ENCODE peak calls at places on chromosome 7, in six cellular contexts. One of them, this sample, is unnamed.

GRCh38 chr7:30613366-30614325 is 19.0 kb downstream of the GARS1 start:
- DNase-seq in endodermal cell: no peak
- DNase-seq in heart left ventricle: no peak
- DNase-seq in left lung: no peak
- DNase-seq in breast epithelium: no peak
- DNase-seq in tibial nerve: no peak
- DNase-seq in this sample: no peak

GRCh38 chr7:27575647-27576046 is 87.0 kb downstream of the HIBADH start:
- DNase-seq in endodermal cell: no peak
- DNase-seq in breast epithelium: no peak
- DNase-seq in heart left ventricle: no peak
- DNase-seq in left lung: no peak
- DNase-seq in tibial nerve: peak
- DNase-seq in this sample: no peak

GRCh38 chr7:142535123-142535779 is 214.0 kb upstream of the PRSS1 start:
- DNase-seq in breast epithelium: no peak
- DNase-seq in tibial nerve: peak
- DNase-seq in endodermal cell: peak
- DNase-seq in left lung: peak
- DNase-seq in heart left ventricle: no peak
- DNase-seq in this sample: no peak

GRCh38 chr7:71633571-71634008 is 501.6 kb downstream of the GALNT17 start:
- DNase-seq in tibial nerve: no peak
- DNase-seq in breast epithelium: no peak
- DNase-seq in endodermal cell: peak
- DNase-seq in heart left ventricle: no peak
- DNase-seq in left lung: no peak
- DNase-seq in this sample: no peak

GRCh38 chr7:143974457-143974856 is 19.8 kb downstream of the OR2F1 start:
- DNase-seq in left lung: no peak
- DNase-seq in breast epithelium: no peak
- DNase-seq in endodermal cell: no peak
- DNase-seq in heart left ventricle: no peak
- DNase-seq in tibial nerve: no peak
- DNase-seq in this sample: no peak

GRCh38 chr7:79176859-79177477 is 276.5 kb downstream of the MAGI2 start:
- DNase-seq in endodermal cell: no peak
- DNase-seq in heart left ventricle: no peak
- DNase-seq in breast epithelium: no peak
- DNase-seq in left lung: no peak
- DNase-seq in tibial nerve: peak
- DNase-seq in this sample: peak

GRCh38 chr7:39666562-39666961 is 43.2 kb downstream of the RALA start:
- DNase-seq in breast epithelium: no peak
- DNase-seq in left lung: no peak
- DNase-seq in heart left ventricle: no peak
- DNase-seq in endodermal cell: no peak
- DNase-seq in tibial nerve: no peak
- DNase-seq in this sample: no peak

GRCh38 chr7:135620980-135621850 is 41.1 kb upstream of the STMP1 start:
- DNase-seq in heart left ventricle: no peak
- DNase-seq in tibial nerve: peak
- DNase-seq in breast epithelium: no peak
- DNase-seq in endodermal cell: peak
- DNase-seq in left lung: no peak
- DNase-seq in this sample: no peak

GRCh38 chr7:2820508-2820934 is 23.6 kb downstream of the GNA12 start:
- DNase-seq in tibial nerve: peak
- DNase-seq in left lung: peak
- DNase-seq in breast epithelium: no peak
- DNase-seq in endodermal cell: no peak
- DNase-seq in heart left ventricle: peak
- DNase-seq in this sample: peak

GRCh38 chr7:151167197-151167911 is at the start of gene GBX1:
- DNase-seq in tibial nerve: no peak
- DNase-seq in endodermal cell: peak
- DNase-seq in left lung: no peak
- DNase-seq in heart left ventricle: no peak
- DNase-seq in breast epithelium: no peak
- DNase-seq in this sample: peak
- H3K4me3 ChIP-seq in tibial nerve: peak
- H3K4me3 ChIP-seq in endodermal cell: peak
- H3K4me3 ChIP-seq in left lung: peak
- H3K4me3 ChIP-seq in heart left ventricle: peak
- H3K4me3 ChIP-seq in breast epithelium: peak
- H3K4me3 ChIP-seq in this sample: peak

DNA sequence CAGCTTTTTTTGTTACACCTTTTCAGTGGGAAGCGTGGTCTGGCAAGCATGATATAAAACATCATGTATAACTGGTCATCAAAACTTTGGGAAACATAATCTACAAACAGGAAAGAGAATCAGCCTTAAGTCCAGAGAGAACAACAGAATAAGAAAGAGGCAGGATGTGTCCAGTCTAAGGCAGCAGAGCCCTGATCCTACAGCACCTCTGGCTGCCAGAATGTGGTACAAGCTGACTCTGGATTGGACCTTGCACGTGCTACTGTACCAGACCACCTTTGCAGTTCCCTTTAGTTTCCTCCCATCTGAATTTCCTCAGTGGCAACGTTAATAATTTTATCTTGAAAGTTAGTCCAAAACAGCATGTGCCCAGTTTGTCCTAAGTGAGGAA is 824.6 kb upstream of the IGFBP3 start:
- DNase-seq in tibial nerve: no peak
- DNase-seq in left lung: no peak
- DNase-seq in endodermal cell: no peak
- DNase-seq in breast epithelium: no peak
- DNase-seq in heart left ventricle: no peak
- DNase-seq in this sample: no peak
- TF ChIP-seq CTCF in tibial nerve: no peak
- TF ChIP-seq CTCF in left lung: no peak
- TF ChIP-seq CTCF in endodermal cell: no peak
- TF ChIP-seq CTCF in breast epithelium: no peak
- TF ChIP-seq CTCF in heart left ventricle: peak
- TF ChIP-seq CTCF in this sample: no peak

GRCh38 chr7:35255417-35255798 is 1.5 kb upstream of the TBX20 start:
- DNase-seq in tibial nerve: no peak
- DNase-seq in breast epithelium: no peak
- DNase-seq in heart left ventricle: no peak
- DNase-seq in endodermal cell: peak
- DNase-seq in left lung: no peak
- DNase-seq in this sample: no peak
- H3K27ac ChIP-seq in tibial nerve: no peak
- H3K27ac ChIP-seq in breast epithelium: no peak
- H3K27ac ChIP-seq in heart left ventricle: peak
- H3K27ac ChIP-seq in endodermal cell: no peak
- H3K27ac ChIP-seq in left lung: no peak
- H3K27ac ChIP-seq in this sample: no peak

DNA sequence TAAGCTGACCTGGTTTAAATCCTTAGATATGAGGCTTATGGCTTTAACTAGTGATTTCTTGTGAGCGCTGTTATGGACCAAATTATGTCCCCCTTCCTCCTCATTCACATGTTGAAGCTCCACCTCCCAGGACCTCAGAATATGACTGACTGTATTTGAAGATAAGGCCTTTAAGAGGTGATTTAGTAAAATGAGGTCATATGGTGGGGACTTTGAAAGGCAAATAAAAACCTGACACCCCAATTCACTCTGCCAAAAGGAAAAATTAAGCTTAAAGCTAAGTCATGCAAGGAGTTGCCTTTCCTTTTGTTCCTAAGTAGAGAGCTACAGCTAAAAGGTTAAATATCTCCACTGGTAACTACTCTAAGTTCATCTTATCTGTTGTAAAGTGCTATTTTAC is 36.4 kb upstream of the FIGNL1 start:
- DNase-seq in heart left ventricle: no peak
- DNase-seq in breast epithelium: no peak
- DNase-seq in endodermal cell: no peak
- DNase-seq in tibial nerve: no peak
- DNase-seq in left lung: no peak
- DNase-seq in this sample: no peak
- H3K4me3 ChIP-seq in heart left ventricle: no peak
- H3K4me3 ChIP-seq in breast epithelium: no peak
- H3K4me3 ChIP-seq in endodermal cell: no peak
- H3K4me3 ChIP-seq in tibial nerve: no peak
- H3K4me3 ChIP-seq in left lung: no peak
- H3K4me3 ChIP-seq in this sample: no peak

DNA sequence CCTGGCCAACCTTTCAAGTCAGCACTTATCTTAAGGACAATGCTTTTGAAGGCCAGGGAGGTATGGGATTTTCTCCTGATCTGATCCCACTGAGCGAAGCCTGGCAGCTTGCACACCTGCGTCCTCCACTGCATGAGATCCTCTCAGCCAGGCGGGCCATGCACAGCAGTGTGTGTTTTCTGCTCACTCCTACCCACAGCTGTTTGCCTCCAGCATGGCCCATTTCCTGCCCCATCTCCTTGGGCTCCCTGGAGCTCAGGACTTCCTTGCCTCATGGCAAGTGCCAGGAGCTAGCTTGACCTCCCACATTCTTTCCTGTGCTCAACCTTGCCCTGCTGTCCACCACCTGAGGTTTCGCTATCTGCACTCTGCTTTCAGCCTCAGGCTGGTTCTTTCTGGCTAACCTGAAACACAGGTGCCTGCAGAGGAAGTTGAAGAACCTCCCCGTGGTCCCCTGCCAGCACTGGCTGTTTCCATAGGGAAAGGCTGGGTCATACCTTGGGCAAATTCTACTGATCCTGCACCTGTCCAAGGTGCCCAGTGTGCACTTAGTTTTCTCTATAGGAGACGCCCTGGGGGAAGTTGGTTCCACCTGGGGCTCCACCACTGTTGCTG is 43.9 kb upstream of the EEPD1 start:
- DNase-seq in left lung: no peak
- DNase-seq in tibial nerve: no peak
- DNase-seq in heart left ventricle: no peak
- DNase-seq in breast epithelium: no peak
- DNase-seq in endodermal cell: no peak
- DNase-seq in this sample: no peak
- TF ChIP-seq CTCF in left lung: no peak
- TF ChIP-seq CTCF in tibial nerve: no peak
- TF ChIP-seq CTCF in heart left ventricle: no peak
- TF ChIP-seq CTCF in breast epithelium: no peak
- TF ChIP-seq CTCF in endodermal cell: no peak
- TF ChIP-seq CTCF in this sample: no peak

DNA sequence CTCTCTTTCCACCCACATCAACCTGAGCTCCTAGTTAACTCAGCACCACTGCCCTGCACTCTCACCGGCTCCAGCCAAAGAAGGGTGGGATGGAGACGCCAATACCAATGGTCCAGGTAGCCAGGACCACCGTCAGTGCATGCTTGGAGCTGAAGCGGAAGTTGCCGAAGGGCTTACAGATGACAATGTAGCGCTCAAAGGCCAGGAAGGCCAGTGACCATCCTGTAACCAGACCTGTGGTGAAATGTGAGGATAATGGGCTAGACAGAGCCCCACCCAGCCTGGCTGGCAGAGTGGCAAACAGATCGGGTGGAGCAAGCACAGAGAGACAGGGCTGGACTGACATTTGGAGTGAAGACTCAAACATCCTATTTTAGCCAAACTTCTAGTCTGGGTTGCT is 673 bp downstream of the OPN1SW start:
- DNase-seq in endodermal cell: no peak
- DNase-seq in breast epithelium: no peak
- DNase-seq in left lung: no peak
- DNase-seq in heart left ventricle: no peak
- DNase-seq in tibial nerve: no peak
- DNase-seq in this sample: no peak
- H3K27ac ChIP-seq in endodermal cell: no peak
- H3K27ac ChIP-seq in breast epithelium: no peak
- H3K27ac ChIP-seq in left lung: no peak
- H3K27ac ChIP-seq in heart left ventricle: no peak
- H3K27ac ChIP-seq in tibial nerve: no peak
- H3K27ac ChIP-seq in this sample: no peak

GRCh38 chr7:65979583-65980477 is 2.2 kb downstream of the GUSB start:
- DNase-seq in heart left ventricle: no peak
- DNase-seq in breast epithelium: peak
- DNase-seq in tibial nerve: no peak
- DNase-seq in left lung: no peak
- DNase-seq in endodermal cell: no peak
- DNase-seq in this sample: no peak
- H3K4me3 ChIP-seq in heart left ventricle: peak
- H3K4me3 ChIP-seq in breast epithelium: no peak
- H3K4me3 ChIP-seq in tibial nerve: no peak
- H3K4me3 ChIP-seq in left lung: peak
- H3K4me3 ChIP-seq in endodermal cell: peak
- H3K4me3 ChIP-seq in this sample: no peak

GRCh38 chr7:128793184-128793552 is 1.4 kb downstream of the CCDC136 start:
- DNase-seq in left lung: no peak
- DNase-seq in tibial nerve: no peak
- DNase-seq in breast epithelium: no peak
- DNase-seq in endodermal cell: no peak
- DNase-seq in heart left ventricle: no peak
- DNase-seq in this sample: no peak

GRCh38 chr7:128791121-128791967 is 424 bp upstream of the CCDC136 start:
- DNase-seq in left lung: peak
- DNase-seq in endodermal cell: peak
- DNase-seq in breast epithelium: no peak
- DNase-seq in heart left ventricle: peak
- DNase-seq in tibial nerve: peak
- DNase-seq in this sample: peak

GRCh38 chr7:128794020-128794419 is 2.3 kb downstream of the CCDC136 start:
- DNase-seq in breast epithelium: no peak
- DNase-seq in endodermal cell: no peak
- DNase-seq in heart left ventricle: no peak
- DNase-seq in left lung: no peak
- DNase-seq in tibial nerve: no peak
- DNase-seq in this sample: no peak

GRCh38 chr7:128791968-128792319 is at the start of gene CCDC136:
- DNase-seq in heart left ventricle: no peak
- DNase-seq in breast epithelium: no peak
- DNase-seq in left lung: no peak
- DNase-seq in tibial nerve: no peak
- DNase-seq in endodermal cell: peak
- DNase-seq in this sample: no peak

DNA sequence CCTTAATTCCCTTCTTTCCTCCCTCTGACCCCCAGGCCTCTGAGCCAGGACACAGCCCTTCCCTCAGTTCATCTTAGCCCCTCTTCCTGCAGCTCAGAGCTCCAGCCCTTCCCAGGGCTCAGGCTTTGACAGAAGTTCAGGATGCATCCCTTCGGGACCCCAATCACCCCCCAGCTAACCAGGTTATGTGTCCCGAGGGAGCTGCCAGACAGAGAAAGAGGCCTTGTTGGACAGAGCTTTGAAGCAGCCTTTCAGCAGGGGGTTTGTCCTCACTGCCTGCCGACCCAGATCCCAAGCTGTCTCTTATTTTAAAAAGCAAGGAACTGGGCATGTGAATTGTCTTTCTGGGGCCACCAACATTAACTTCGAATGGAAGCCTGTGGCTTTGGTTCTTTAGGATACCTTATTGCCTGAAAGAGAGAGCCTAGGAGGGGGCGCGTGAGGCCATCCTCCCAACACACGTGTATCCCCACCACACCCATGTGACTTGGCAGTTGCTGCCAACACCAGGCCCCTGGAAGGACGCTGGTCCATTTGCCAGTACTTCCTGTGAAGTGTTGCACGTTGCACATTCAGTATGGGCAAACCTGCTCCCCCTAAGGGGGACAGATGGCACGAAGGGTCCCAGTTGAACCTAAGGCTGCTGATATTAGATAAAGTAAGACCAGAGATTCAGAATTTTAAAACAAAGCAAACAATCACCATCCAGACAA is 859 bp downstream of the CCDC136 start:
- DNase-seq in breast epithelium: no peak
- DNase-seq in endodermal cell: no peak
- DNase-seq in left lung: no peak
- DNase-seq in heart left ventricle: no peak
- DNase-seq in tibial nerve: no peak
- DNase-seq in this sample: no peak
- TF ChIP-seq CTCF in breast epithelium: no peak
- TF ChIP-seq CTCF in endodermal cell: no peak
- TF ChIP-seq CTCF in left lung: no peak
- TF ChIP-seq CTCF in heart left ventricle: no peak
- TF ChIP-seq CTCF in tibial nerve: no peak
- TF ChIP-seq CTCF in this sample: no peak

This sample was measured in ovary.